ENCODE peak calls at places on chromosome X, in five cellular contexts. X is A549, K is right atrium auricular region, S is right lobe of liver, D is WERI-Rb-1. W is an unnamed sample.
A peak's percentile ranks its signal among the peaks of the same experiment; 100 is the strongest.

GRCh38 chrX:116409224-116409623 is 27.2 kb upstream of the SLC6A14 start:
- DNase-seq in X (no peak), K (no peak), S (no peak), D (no peak), W (no peak)

GRCh38 chrX:43716696-43717095 is 60.6 kb downstream of the MAOA start:
- DNase-seq in X (no peak), K (no peak), S (no peak), D (no peak), W (no peak)

GRCh38 chrX:25013593-25014365 is 2.0 kb downstream of the ARX start:
- DNase-seq in X (no peak), K (no peak), S (no peak), D (no peak), W (no peak)

GRCh38 chrX:136130931-136131843 is 16.1 kb upstream of the FHL1 start:
- DNase-seq in X (peak; percentile 40), K (no peak), S (no peak), D (no peak), W (peak; percentile 50)

GRCh38 chrX:94053575-94053974 is 379.6 kb downstream of the FAM133A start:
- DNase-seq in X (no peak), K (no peak), S (no peak), D (no peak), W (no peak)

GRCh38 chrX:78886550-78886949 is 58.6 kb upstream of the P2RY10 start:
- DNase-seq in X (peak; percentile 0), K (no peak), S (no peak), D (no peak), W (no peak)

GRCh38 chrX:15269120-15269519 is 763 bp downstream of the ASB9 start:
- DNase-seq in X (peak; percentile 5), K (no peak), S (no peak), D (no peak), W (no peak)

GRCh38 chrX:22395372-22395771 is 122.7 kb downstream of the CBLL2 start:
- DNase-seq in X (no peak), K (no peak), S (no peak), D (no peak), W (no peak)

GRCh38 chrX:150355898-150356297 is 7.2 kb upstream of the MAMLD1 start:
- DNase-seq in X (no peak), K (no peak), S (no peak), D (no peak), W (no peak)

GRCh38 chrX:47217121-47217851 is 1.2 kb upstream of the CDK16 start:
- DNase-seq in X (peak; percentile 14), K (no peak), S (no peak), D (no peak), W (no peak)

GRCh38 chrX:72060196-72060974 is 71.3 kb downstream of the RTL5 start:
- DNase-seq in X (no peak), K (no peak), S (no peak), D (no peak), W (no peak)

GRCh38 chrX:131262738-131263679 is 26.1 kb downstream of the IGSF1 start:
- DNase-seq in X (peak; percentile 37), K (no peak), S (peak; percentile 61), D (peak; percentile 32), W (peak; percentile 6)

GRCh38 chrX:8048466-8048865 is 121.3 kb upstream of the PNPLA4 start:
- DNase-seq in X (no peak), K (no peak), S (no peak), D (no peak), W (no peak)
- H3K27ac ChIP-seq in X (no peak overlapping the region), K (peak overlapping the region; percentile 1), S (no peak overlapping the region), D (no peak overlapping the region), W (no peak overlapping the region)

GRCh38 chrX:124986284-124986683 is 333.4 kb upstream of the TEX13C start:
- DNase-seq in X (no peak), K (no peak), S (no peak), D (no peak), W (no peak)

GRCh38 chrX:124984140-124984813 is 335.4 kb upstream of the TEX13C start:
- DNase-seq in X (no peak), K (no peak), S (no peak), D (no peak), W (no peak)

DNA sequence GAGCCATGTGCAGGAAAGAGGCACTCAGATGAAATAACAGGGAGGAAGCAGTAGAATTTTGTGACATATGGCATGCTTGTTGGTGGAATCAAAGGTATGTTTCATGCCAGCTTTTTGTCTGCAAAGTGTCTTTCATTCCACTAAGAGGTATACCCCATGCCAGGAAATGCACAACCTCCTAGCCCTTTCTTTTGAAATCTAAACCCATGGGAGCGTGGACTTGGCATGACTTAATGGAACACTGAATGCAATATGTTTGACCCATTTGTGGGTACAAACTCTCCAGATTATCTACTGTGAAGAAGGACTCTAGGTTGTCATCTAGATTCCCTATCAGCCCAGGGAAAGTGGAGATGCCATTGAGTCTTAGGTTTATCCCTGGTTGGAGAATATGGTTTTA is 338.3 kb upstream of the TEX13C start:
- DNase-seq in X (no peak), K (no peak), S (no peak), D (no peak), W (no peak)
- H3K4me3 ChIP-seq in X (no peak overlapping the region), K (no peak overlapping the region), S (no peak overlapping the region), D (no peak overlapping the region), W (no peak overlapping the region)

DNA sequence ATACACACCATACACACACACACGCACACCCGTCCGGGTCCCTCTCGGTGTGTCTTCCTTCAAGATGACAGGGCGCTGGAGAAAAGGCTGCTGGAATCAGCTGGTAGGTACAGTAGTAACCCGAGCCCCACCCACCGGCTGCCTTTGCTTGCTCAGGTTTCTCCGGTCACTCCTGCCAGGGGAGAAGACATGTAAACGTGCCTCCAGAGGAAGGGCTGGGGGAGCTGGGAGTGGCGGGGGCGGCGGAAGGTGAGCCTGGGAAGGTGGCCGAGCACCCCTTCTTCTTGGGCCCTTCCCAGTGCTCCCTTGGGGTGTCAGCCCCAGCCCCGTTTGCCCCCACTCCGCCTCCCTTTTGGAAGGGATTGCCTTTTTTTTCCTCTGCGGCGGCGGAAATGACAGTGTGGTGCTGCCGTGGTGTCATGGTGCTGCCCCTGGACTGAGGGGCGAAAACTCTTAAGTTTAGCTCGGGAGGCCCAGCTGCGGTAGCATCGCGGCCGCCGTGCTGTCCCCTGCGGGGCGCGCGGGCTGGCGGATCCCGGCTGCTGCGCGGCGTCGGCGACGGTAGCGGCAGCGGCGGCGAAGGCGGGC is at the start of gene MID2:
- DNase-seq in X (peak; percentile 46), K (peak; percentile 69), S (peak; percentile 63), D (peak; percentile 25), W (no peak)
- H3K27ac ChIP-seq in X (peak within 1 kb of the TSS; percentile 93), K (peak within 1 kb of the TSS; percentile 82), S (peak within 1 kb of the TSS; percentile 75), D (no peak within 1 kb of the TSS), W (no peak within 1 kb of the TSS)

DNA sequence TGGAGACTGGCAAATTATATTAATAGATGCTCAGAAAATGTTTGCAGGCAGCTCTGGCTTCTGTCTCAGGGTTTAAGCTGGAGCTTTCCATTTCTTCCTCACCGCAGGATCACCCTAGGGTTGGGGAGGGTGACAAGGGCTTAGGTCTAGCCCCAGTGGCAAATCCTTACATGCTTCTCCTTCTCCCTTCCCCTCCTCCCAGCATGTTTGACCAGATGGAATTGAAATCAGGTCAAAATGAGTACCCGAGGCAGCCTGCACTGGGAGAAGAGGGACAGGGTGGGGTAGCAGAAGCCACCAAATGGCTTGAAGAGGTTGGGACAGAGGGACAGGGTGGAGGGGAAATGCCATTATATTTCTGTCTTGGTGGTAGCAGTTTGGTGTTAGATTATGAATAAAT is 1.6 kb downstream of the TMEM35A start:
- DNase-seq in X (no peak), K (no peak), S (no peak), D (peak; percentile 37), W (no peak)
- H3K4me3 ChIP-seq in X (no peak overlapping the region), K (no peak overlapping the region), S (no peak overlapping the region), D (peak overlapping the region; percentile 53), W (no peak overlapping the region)

DNA sequence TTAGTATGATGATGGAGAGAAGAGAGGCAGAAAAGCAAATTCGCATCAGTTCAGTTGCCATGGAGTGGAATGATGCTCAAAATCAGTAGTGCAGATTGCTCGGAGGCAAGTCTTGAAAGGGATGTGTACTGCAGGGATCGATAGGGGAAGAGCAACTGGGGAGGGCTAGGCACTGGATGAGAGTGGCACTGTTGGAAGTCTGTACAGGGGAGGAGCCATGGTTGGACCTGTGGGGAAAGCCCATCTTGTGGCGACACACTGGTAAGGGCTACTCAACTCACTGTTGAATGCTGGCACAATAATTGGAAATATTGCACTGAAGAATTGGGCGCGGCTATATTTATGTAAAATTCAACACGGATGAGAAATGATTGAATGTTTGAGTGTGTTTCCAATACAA is 1.2 kb downstream of the RAB9B start:
- DNase-seq in X (no peak), K (no peak), S (no peak), D (no peak), W (no peak)
- H3K27ac ChIP-seq in X (no peak overlapping the region), K (peak overlapping the region; percentile 89), S (no peak overlapping the region), D (no peak overlapping the region), W (no peak overlapping the region)

GRCh38 chrX:13285693-13286092 is 34.2 kb downstream of the ATXN3L start:
- DNase-seq in X (no peak), K (no peak), S (no peak), D (no peak), W (no peak)

GRCh38 chrX:13287816-13288215 is 32.0 kb downstream of the ATXN3L start:
- DNase-seq in X (no peak), K (no peak), S (no peak), D (no peak), W (no peak)

GRCh38 chrX:13283512-13283911 is 36.3 kb downstream of the ATXN3L start:
- DNase-seq in X (no peak), K (no peak), S (no peak), D (no peak), W (no peak)

GRCh38 chrX:13283968-13284914 is 35.6 kb downstream of the ATXN3L start:
- DNase-seq in X (no peak), K (no peak), S (no peak), D (no peak), W (no peak)

GRCh38 chrX:13285229-13285628 is 34.6 kb downstream of the ATXN3L start:
- DNase-seq in X (no peak), K (no peak), S (no peak), D (no peak), W (no peak)
- H3K4me3 ChIP-seq in X (no peak overlapping the region), K (no peak overlapping the region), S (no peak overlapping the region), D (no peak overlapping the region), W (no peak overlapping the region)

GRCh38 chrX:119693996-119694451 is 1.1 kb upstream of the SEPTIN6 start:
- DNase-seq in X (no peak), K (no peak), S (no peak), D (no peak), W (no peak)
- H3K27ac ChIP-seq in X (no peak overlapping the region), K (no peak overlapping the region), S (no peak overlapping the region), D (no peak overlapping the region), W (peak overlapping the region; percentile 95)

GRCh38 chrX:130211415-130212186 is 39.8 kb downstream of the RAB33A start:
- DNase-seq in X (no peak), K (no peak), S (no peak), D (no peak), W (no peak)
- H3K4me3 ChIP-seq in X (no peak overlapping the region), K (no peak overlapping the region), S (no peak overlapping the region), D (no peak overlapping the region), W (no peak overlapping the region)

W was measured in DND-41.